ENCODE peak calls at places on chromosomes 1 and 21, in ten cellular contexts. N is suprapubic skin, V is GDM1, W is lung microvascular endothelial cell, F is HT-29, I is H9, K is AG20443, L is ascending aorta, J is T-cell, Q is amniotic epithelial cell. D is an unnamed sample.

GRCh38 chr1:37705399-37705798 is 13.1 kb downstream of the CDCA8 start:
- DNase-seq in L (no peak), F (no peak), Q (no peak), V (no peak), N (no peak), I (no peak), W (no peak), J (no peak), K (no peak), D (no peak)

GRCh38 chr1:226764533-226764932 is 25.5 kb upstream of the ITPKB start:
- DNase-seq in Q (no peak), F (no peak), L (no peak), I (no peak), N (no peak), W (no peak), V (no peak), J (no peak), K (no peak), D (no peak)

GRCh38 chr1:24427469-24427862 is 11.9 kb downstream of the NIPAL3 start:
- DNase-seq in J (no peak), Q (no peak), I (no peak), K (no peak), N (no peak), W (no peak), L (no peak), F (no peak), V (no peak), D (no peak)

GRCh38 chr1:219518168-219518905 is 94.6 kb downstream of the ZC3H11B start:
- DNase-seq in L (no peak), J (no peak), Q (peak), F (peak), W (no peak), K (no peak), V (no peak), I (no peak), N (no peak), D (no peak)

GRCh38 chr21:35829014-35829525 is 231.3 kb downstream of the SETD4 start:
- DNase-seq in I (no peak), J (no peak), K (no peak), L (no peak), V (no peak), W (no peak), Q (no peak), F (no peak), N (no peak), D (no peak)

GRCh38 chr1:44786841-44787426 is 1.0 kb downstream of the BEST4 start:
- DNase-seq in J (no peak), F (no peak), W (no peak), Q (no peak), N (no peak), I (no peak), V (no peak), K (no peak), L (no peak), D (no peak)

GRCh38 chr1:219155140-219155539 is 18.5 kb upstream of the LYPLAL1 start:
- DNase-seq in K (no peak), W (peak), Q (no peak), F (no peak), V (no peak), L (no peak), J (no peak), I (no peak), N (no peak), D (no peak)

GRCh38 chr1:9888886-9889285 is 21.2 kb downstream of the CTNNBIP1 start:
- DNase-seq in N (no peak), F (no peak), W (no peak), I (no peak), K (no peak), V (no peak), Q (no peak), L (no peak), J (no peak), D (no peak)

GRCh38 chr1:34547043-34547674 is 207.7 kb upstream of the GJB5 start:
- DNase-seq in K (no peak), I (peak), L (no peak), J (no peak), Q (no peak), F (peak), W (no peak), N (no peak), V (no peak), D (no peak)

GRCh38 chr1:220818421-220819173 is 31.9 kb downstream of the MTARC1 start:
- DNase-seq in V (no peak), F (peak), W (peak), K (peak), J (no peak), N (no peak), L (no peak), Q (peak), I (peak), D (no peak)

GRCh38 chr1:60992165-60992564 is 90.2 kb upstream of the NFIA start:
- DNase-seq in Q (no peak), J (no peak), F (no peak), V (no peak), L (no peak), N (no peak), K (no peak), I (no peak), W (no peak), D (no peak)

GRCh38 chr1:26828352-26829093 is 2.0 kb downstream of the ZDHHC18 start:
- DNase-seq in W (no peak), I (no peak), J (no peak), K (no peak), V (no peak), N (no peak), Q (no peak), F (no peak), L (no peak), D (no peak)

GRCh38 chr1:9867408-9868243 is 42.4 kb downstream of the CTNNBIP1 start:
- DNase-seq in I (peak), K (peak), F (peak), J (peak), V (peak), L (peak), N (peak), Q (peak), W (peak), D (peak)

GRCh38 chr1:114585221-114585620 is 3.8 kb upstream of the BCAS2 start:
- DNase-seq in I (no peak), L (no peak), Q (peak), J (no peak), W (no peak), V (no peak), N (no peak), F (no peak), K (no peak), D (no peak)

GRCh38 chr21:22346576-22346975 is 1348.4 kb downstream of the NCAM2 start:
- DNase-seq in K (no peak), I (no peak), W (no peak), L (no peak), F (no peak), J (no peak), N (no peak), Q (no peak), V (no peak), D (no peak)

GRCh38 chr1:106038260-106038659 is 1018.2 kb upstream of the PRMT6 start:
- DNase-seq in J (no peak), N (no peak), I (no peak), Q (no peak), V (no peak), L (no peak), W (no peak), K (no peak), F (no peak), D (no peak)

GRCh38 chr1:24491577-24492360 is 10.9 kb upstream of the RCAN3 start:
- DNase-seq in K (peak), N (no peak), I (no peak), Q (no peak), W (no peak), V (no peak), L (no peak), J (no peak), F (no peak), D (no peak)

GRCh38 chr1:36089393-36090121 is 865 bp downstream of the ADPRS start:
- DNase-seq in K (peak), W (peak), N (no peak), V (no peak), F (peak), L (no peak), Q (peak), I (no peak), J (no peak), D (no peak)

GRCh38 chr1:68919070-68919469 is 422.2 kb upstream of the DEPDC1 start:
- DNase-seq in V (no peak), Q (no peak), N (no peak), W (no peak), F (no peak), K (no peak), I (no peak), J (no peak), L (no peak), D (no peak)

GRCh38 chr1:230393722-230394121 is 32.4 kb downstream of the PGBD5 start:
- DNase-seq in K (no peak), V (no peak), F (peak), J (no peak), I (no peak), W (no peak), Q (no peak), N (no peak), L (no peak), D (no peak)

GRCh38 chr1:24910751-24911650 is 19.1 kb downstream of the RUNX3 start:
- DNase-seq in F (no peak), Q (peak), I (no peak), W (peak), V (no peak), J (peak), K (peak), N (no peak), L (peak), D (no peak)

GRCh38 chr1:111738436-111739221 is 566 bp downstream of the INKA2 start:
- DNase-seq in N (no peak), J (peak), V (peak), Q (peak), F (peak), K (peak), W (peak), I (peak), L (peak), D (no peak)

GRCh38 chr1:228860911-228861829 is 125.9 kb downstream of the RHOU start:
- DNase-seq in W (peak), K (peak), F (peak), N (no peak), V (no peak), Q (peak), L (peak), I (peak), J (no peak), D (no peak)

GRCh38 chr1:159171254-159171687 is at the start of gene CADM3:
- DNase-seq in W (no peak), F (no peak), N (no peak), K (no peak), Q (peak), J (no peak), V (no peak), I (peak), L (no peak), D (no peak)

GRCh38 chr1:56450004-56450666 is 129.2 kb downstream of the PLPP3 start:
- DNase-seq in K (no peak), Q (peak), J (no peak), F (no peak), W (no peak), V (no peak), L (no peak), I (peak), N (no peak), D (no peak)

GRCh38 chr1:157439318-157439954 is 112.9 kb downstream of the FCRL5 start:
- DNase-seq in V (no peak), I (no peak), J (no peak), N (no peak), L (no peak), K (no peak), Q (no peak), F (no peak), W (no peak), D (no peak)

GRCh38 chr1:41540886-41541591 is 56.6 kb upstream of the EDN2 start:
- DNase-seq in Q (peak), F (no peak), K (peak), V (no peak), I (no peak), L (peak), N (peak), J (no peak), W (peak), D (no peak)

GRCh38 chr1:95086949-95087533 is 14.3 kb upstream of the ALG14 start:
- DNase-seq in L (peak), Q (peak), K (peak), N (no peak), J (no peak), V (no peak), I (peak), W (peak), F (no peak), D (no peak)

D was measured in cerebellar nuclear complex.